ENCODE peak calls at places on chromosome 21, in four cellular contexts. Q, L, J and T are unnamed samples.

GRCh38 chr21:44306926-44307687 is 7.3 kb downstream of the PFKL start:
- DNase-seq in L (no peak), J (no peak), Q (no peak), T (no peak)

GRCh38 chr21:34528131-34528561 is 16.1 kb upstream of the KCNE1 start:
- DNase-seq in L (no peak), Q (no peak), J (no peak), T (no peak)

GRCh38 chr21:37257967-37258877 is 8.9 kb downstream of the VPS26C start:
- DNase-seq in J (no peak), Q (peak), L (peak), T (no peak)

GRCh38 chr21:37582613-37583012 is 216.0 kb downstream of the DYRK1A start:
- DNase-seq in Q (peak), J (peak), L (no peak), T (peak)

GRCh38 chr21:32727478-32727727 is 410 bp downstream of the SYNJ1 start:
- DNase-seq in Q (no peak), J (no peak), L (no peak), T (no peak)

GRCh38 chr21:15311510-15311909 is 246.7 kb upstream of the NRIP1 start:
- DNase-seq in L (no peak), J (no peak), Q (no peak), T (no peak)

GRCh38 chr21:27083144-27083543 is 116.3 kb upstream of the ADAMTS5 start:
- DNase-seq in Q (no peak), L (no peak), J (no peak), T (no peak)

GRCh38 chr21:37198989-37199924 is 67.9 kb downstream of the VPS26C start:
- DNase-seq in J (no peak), L (no peak), Q (no peak), T (no peak)

GRCh38 chr21:38921511-38922215 is 115.9 kb downstream of the ETS2 start:
- DNase-seq in J (no peak), Q (no peak), L (no peak), T (no peak)

GRCh38 chr21:32947736-32948135 is 78.0 kb upstream of the OLIG2 start:
- DNase-seq in J (no peak), L (no peak), Q (no peak), T (no peak)

GRCh38 chr21:15141236-15141970 is 76.6 kb upstream of the NRIP1 start:
- DNase-seq in J (no peak), Q (no peak), L (no peak), T (no peak)

GRCh38 chr21:20004353-20004752 is 993.9 kb upstream of the NCAM2 start:
- DNase-seq in L (no peak), J (no peak), Q (no peak), T (no peak)

GRCh38 chr21:29721964-29722363 is 217.8 kb downstream of the GRIK1 start:
- DNase-seq in Q (no peak), J (no peak), L (no peak), T (no peak)

GRCh38 chr21:31140025-31140424 is 101.7 kb upstream of the KRTAP19-8 start:
- DNase-seq in L (no peak), J (no peak), Q (no peak), T (no peak)

GRCh38 chr21:37266515-37267221 is 466 bp downstream of the VPS26C start:
- DNase-seq in J (no peak), L (no peak), Q (peak), T (peak)

GRCh38 chr21:44356636-44357035 is 3.2 kb downstream of the TRPM2 start:
- DNase-seq in J (no peak), L (no peak), Q (no peak), T (no peak)

GRCh38 chr21:40194181-40194580 is 326.9 kb downstream of the PCP4 start:
- DNase-seq in Q (no peak), J (no peak), L (no peak), T (no peak)

GRCh38 chr21:37829447-37829846 is 86.8 kb downstream of the KCNJ6 start:
- DNase-seq in Q (peak), L (no peak), J (no peak), T (no peak)

GRCh38 chr21:44709426-44710293 is 1.7 kb downstream of the TSPEAR start:
- DNase-seq in J (no peak), Q (no peak), L (no peak), T (no peak)

GRCh38 chr21:34667761-34668160 is 1.0 kb upstream of the CLIC6 start:
- DNase-seq in L (no peak), J (no peak), Q (no peak), T (no peak)

GRCh38 chr21:33587792-33588484 is 546 bp downstream of the DONSON start:
- DNase-seq in J (peak), L (no peak), Q (no peak), T (peak)

GRCh38 chr21:39353295-39353694 is 4.4 kb upstream of the HMGN1 start:
- DNase-seq in L (no peak), Q (no peak), J (no peak), T (no peak)

GRCh38 chr21:34609951-34610549 is 4.9 kb downstream of the RCAN1 start:
- DNase-seq in J (no peak), L (no peak), Q (no peak), T (no peak)

GRCh38 chr21:15028186-15028585 is 36.6 kb downstream of the NRIP1 start:
- DNase-seq in J (no peak), L (no peak), Q (no peak), T (no peak)

GRCh38 chr21:37560385-37560784 is 193.8 kb downstream of the DYRK1A start:
- DNase-seq in L (no peak), J (no peak), Q (no peak), T (no peak)

GRCh38 chr21:14284439-14284838 is 68.5 kb downstream of the RBM11 start:
- DNase-seq in Q (no peak), L (no peak), J (no peak), T (no peak)

GRCh38 chr21:42085246-42086077 is 14.3 kb downstream of the UMODL1 start:
- DNase-seq in Q (no peak), J (no peak), L (no peak), T (no peak)

GRCh38 chr21:42088148-42088547 is 17.0 kb downstream of the UMODL1 start:
- DNase-seq in Q (no peak), L (no peak), J (no peak), T (no peak)

GRCh38 chr21:42089093-42089631 is 18.0 kb downstream of the UMODL1 start:
- DNase-seq in Q (no peak), L (no peak), J (no peak), T (no peak)

GRCh38 chr21:42088658-42089057 is 17.5 kb downstream of the UMODL1 start:
- DNase-seq in J (no peak), L (no peak), Q (no peak), T (no peak)

GRCh38 chr21:42086969-42087368 is 15.9 kb downstream of the UMODL1 start:
- DNase-seq in L (no peak), Q (no peak), J (no peak), T (no peak)
- TF ChIP-seq FOXK2 in L (no peak), Q (no peak), J (no peak), T (no peak)

GRCh38 chr21:43307677-43308070 is 119.3 kb downstream of the SIK1 start:
- DNase-seq in Q (no peak), J (no peak), L (no peak), T (no peak)

GRCh38 chr21:43306391-43306790 is 120.5 kb downstream of the SIK1 start:
- DNase-seq in L (no peak), Q (no peak), J (no peak), T (no peak)

GRCh38 chr21:43308101-43308500 is 118.8 kb downstream of the SIK1 start:
- DNase-seq in L (no peak), Q (no peak), J (no peak), T (no peak)

GRCh38 chr21:43305811-43306311 is 121.1 kb downstream of the SIK1 start:
- DNase-seq in J (no peak), Q (no peak), L (no peak), T (no peak)

GRCh38 chr21:43306911-43307676 is 119.8 kb downstream of the SIK1 start:
- DNase-seq in J (peak), Q (peak), L (peak), T (no peak)
- TF ChIP-seq FOXK2 in J (no peak), Q (no peak), L (no peak), T (no peak)

DNA sequence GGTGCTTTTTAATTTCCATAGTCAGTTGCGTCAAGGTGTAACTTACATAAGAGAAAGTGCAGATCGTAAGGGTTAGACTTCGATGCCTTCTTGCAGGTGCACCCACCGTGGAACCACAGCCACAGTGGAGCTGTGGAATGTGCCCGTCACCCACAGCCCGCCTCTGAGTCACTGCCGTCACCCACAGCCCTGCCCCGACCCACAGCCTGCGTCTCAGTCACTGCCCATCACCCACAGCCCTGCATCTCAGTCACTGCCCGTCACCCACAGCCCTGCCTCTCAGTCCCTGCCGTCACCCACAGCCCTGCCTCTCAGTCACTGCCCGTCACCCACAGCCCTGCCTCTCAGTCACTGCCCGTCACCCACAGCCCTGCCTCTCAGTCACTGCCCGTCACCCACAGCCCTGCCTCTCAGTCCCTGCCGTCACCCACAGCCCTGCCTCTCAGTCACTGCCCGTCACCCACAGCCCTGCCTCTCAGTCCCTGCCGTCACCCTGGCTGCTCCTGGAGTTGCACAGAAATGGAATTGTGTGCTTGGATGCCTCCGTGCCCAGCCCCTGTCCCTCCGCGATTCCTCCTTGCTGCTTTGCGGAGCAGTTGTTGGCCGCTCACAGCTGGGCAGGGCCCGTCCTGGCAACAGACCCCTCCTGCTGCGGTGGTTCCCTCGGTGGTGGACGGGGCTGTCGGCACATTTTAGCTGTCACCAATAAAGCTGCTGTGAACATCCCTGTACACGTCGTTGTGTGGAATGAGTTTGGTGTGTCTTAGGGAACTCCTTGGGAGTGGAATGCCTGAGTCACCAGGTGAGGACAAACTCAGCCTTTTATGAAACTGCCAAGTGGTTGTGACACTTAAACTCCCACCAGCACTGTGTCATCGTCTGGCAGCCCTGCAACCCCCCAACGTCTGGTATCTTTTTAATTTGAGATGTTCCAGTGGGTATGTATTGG is 44.9 kb upstream of the COL6A2 start:
- DNase-seq in L (no peak), J (no peak), Q (no peak), T (no peak)
- TF ChIP-seq FOXK2 in L (no peak), J (no peak), Q (no peak), T (no peak)

GRCh38 chr21:41393876-41394465 is 32.1 kb upstream of the MX1 start:
- DNase-seq in Q (no peak), J (no peak), L (no peak), T (no peak)

GRCh38 chr21:41398251-41398650 is 27.8 kb upstream of the MX1 start:
- DNase-seq in J (no peak), L (no peak), Q (no peak), T (no peak)

GRCh38 chr21:41397416-41397815 is 28.6 kb upstream of the MX1 start:
- DNase-seq in Q (no peak), L (no peak), J (no peak), T (no peak)

GRCh38 chr21:41398831-41399230 is 27.2 kb upstream of the MX1 start:
- DNase-seq in J (no peak), L (no peak), Q (no peak), T (no peak)

GRCh38 chr21:41396452-41397107 is 29.5 kb upstream of the MX1 start:
- DNase-seq in L (no peak), Q (no peak), J (no peak), T (no peak)
- TF ChIP-seq FOXK2 in L (no peak), Q (no peak), J (no peak), T (no peak)

GRCh38 chr21:42988234-42988965 is 14.0 kb downstream of the PKNOX1 start:
- DNase-seq in J (no peak), Q (no peak), L (no peak), T (no peak)
- TF ChIP-seq FOXK2 in J (no peak), Q (no peak), L (no peak), T (no peak)

GRCh38 chr21:36035381-36035791 is 24.9 kb downstream of the SETD4 start:
- DNase-seq in J (no peak), L (no peak), Q (no peak), T (no peak)
- TF ChIP-seq FOXK2 in J (no peak), L (no peak), Q (no peak), T (no peak)

GRCh38 chr21:28636988-28637691 is 355.5 kb downstream of the LTN1 start:
- DNase-seq in Q (no peak), L (no peak), J (no peak), T (no peak)

GRCh38 chr21:28635541-28635940 is 357.1 kb downstream of the LTN1 start:
- DNase-seq in Q (no peak), L (no peak), J (no peak), T (no peak)

GRCh38 chr21:28639742-28640141 is 352.9 kb downstream of the LTN1 start:
- DNase-seq in Q (no peak), L (no peak), J (no peak), T (no peak)

GRCh38 chr21:28632718-28633408 is 359.8 kb downstream of the LTN1 start:
- DNase-seq in Q (no peak), J (no peak), L (no peak), T (no peak)

GRCh38 chr21:28633803-28634572 is 358.7 kb downstream of the LTN1 start:
- DNase-seq in L (no peak), J (no peak), Q (no peak), T (no peak)
- TF ChIP-seq FOXK2 in L (no peak), J (no peak), Q (no peak), T (no peak)